ENCODE peak calls at places on chromosomes 7 and 10, in four cellular contexts. One of them, this sample, is unnamed.

GRCh38 chr10:68470300-68470699 is 1.5 kb downstream of the DNA2 start:
- DNase-seq in Calu3: no peak
- DNase-seq in HFF-Myc: no peak
- DNase-seq in small intestine: no peak
- DNase-seq in this sample: no peak

GRCh38 chr10:63156236-63156635 is 23.1 kb downstream of the NRBF2 start:
- DNase-seq in Calu3: no peak
- DNase-seq in HFF-Myc: no peak
- DNase-seq in small intestine: no peak
- DNase-seq in this sample: no peak

GRCh38 chr7:109094-109493 is 83.3 kb upstream of the FAM20C start:
- DNase-seq in Calu3: no peak
- DNase-seq in HFF-Myc: no peak
- DNase-seq in small intestine: no peak
- DNase-seq in this sample: no peak

GRCh38 chr10:36181421-36181820 is 539.3 kb upstream of the FZD8 start:
- DNase-seq in Calu3: no peak
- DNase-seq in HFF-Myc: no peak
- DNase-seq in small intestine: no peak
- DNase-seq in this sample: no peak

GRCh38 chr7:130152270-130153141 is 52.7 kb downstream of the TMEM209 start:
- DNase-seq in Calu3: no peak
- DNase-seq in HFF-Myc: no peak
- DNase-seq in small intestine: no peak
- DNase-seq in this sample: no peak

GRCh38 chr10:119509909-119510451 is 32.5 kb downstream of the RGS10 start:
- DNase-seq in Calu3: no peak
- DNase-seq in HFF-Myc: no peak
- DNase-seq in small intestine: no peak
- DNase-seq in this sample: no peak

GRCh38 chr10:33749042-33749441 is 414.6 kb upstream of the NRP1 start:
- DNase-seq in Calu3: no peak
- DNase-seq in HFF-Myc: no peak
- DNase-seq in small intestine: no peak
- DNase-seq in this sample: no peak

GRCh38 chr10:20133669-20134189 is 317.5 kb downstream of the PLXDC2 start:
- DNase-seq in Calu3: no peak
- DNase-seq in HFF-Myc: no peak
- DNase-seq in small intestine: no peak
- DNase-seq in this sample: no peak

GRCh38 chr10:58590152-58590551 is 77.5 kb downstream of the BICC1 start:
- DNase-seq in Calu3: peak
- DNase-seq in HFF-Myc: peak
- DNase-seq in small intestine: peak
- DNase-seq in this sample: peak

GRCh38 chr7:40024048-40024447 is 74.0 kb downstream of the CDK13 start:
- DNase-seq in Calu3: no peak
- DNase-seq in HFF-Myc: no peak
- DNase-seq in small intestine: no peak
- DNase-seq in this sample: no peak

GRCh38 chr10:3806603-3807002 is 21.6 kb upstream of the KLF6 start:
- DNase-seq in Calu3: peak
- DNase-seq in HFF-Myc: no peak
- DNase-seq in small intestine: peak
- DNase-seq in this sample: peak

GRCh38 chr7:22121702-22122474 is 176.2 kb upstream of the CDCA7L start:
- DNase-seq in Calu3: no peak
- DNase-seq in HFF-Myc: no peak
- DNase-seq in small intestine: no peak
- DNase-seq in this sample: no peak

GRCh38 chr10:1272079-1272478 is 215.9 kb downstream of the WDR37 start:
- DNase-seq in Calu3: no peak
- DNase-seq in HFF-Myc: no peak
- DNase-seq in small intestine: no peak
- DNase-seq in this sample: no peak

GRCh38 chr10:89591111-89591795 is 53.8 kb downstream of the PANK1 start:
- DNase-seq in Calu3: no peak
- DNase-seq in HFF-Myc: peak
- DNase-seq in small intestine: no peak
- DNase-seq in this sample: no peak

GRCh38 chr7:130988443-130988842 is 254.4 kb upstream of the KLF14 start:
- DNase-seq in Calu3: no peak
- DNase-seq in HFF-Myc: no peak
- DNase-seq in small intestine: no peak
- DNase-seq in this sample: no peak

GRCh38 chr10:97843296-97843671 is 6.4 kb upstream of the GOLGA7B start:
- DNase-seq in Calu3: no peak
- DNase-seq in HFF-Myc: no peak
- DNase-seq in small intestine: peak
- DNase-seq in this sample: no peak

GRCh38 chr10:132522521-132523411 is 14.8 kb upstream of the INPP5A start:
- DNase-seq in Calu3: no peak
- DNase-seq in HFF-Myc: no peak
- DNase-seq in small intestine: no peak
- DNase-seq in this sample: no peak

GRCh38 chr10:114856544-114857287 is 35.1 kb downstream of the FHIP2A start:
- DNase-seq in Calu3: no peak
- DNase-seq in HFF-Myc: peak
- DNase-seq in small intestine: no peak
- DNase-seq in this sample: peak

GRCh38 chr10:97713828-97714400 is 384 bp downstream of the MARVELD1 start:
- DNase-seq in Calu3: peak
- DNase-seq in HFF-Myc: no peak
- DNase-seq in small intestine: peak
- DNase-seq in this sample: no peak

GRCh38 chr7:154867068-154867467 is 135.9 kb downstream of the PAXIP1 start:
- DNase-seq in Calu3: no peak
- DNase-seq in HFF-Myc: no peak
- DNase-seq in small intestine: no peak
- DNase-seq in this sample: no peak

GRCh38 chr7:82481499-82482097 is 38.0 kb upstream of the CACNA2D1 start:
- DNase-seq in Calu3: no peak
- DNase-seq in HFF-Myc: no peak
- DNase-seq in small intestine: peak
- DNase-seq in this sample: peak

GRCh38 chr7:111198255-111198654 is 107.3 kb downstream of the LRRN3 start:
- DNase-seq in Calu3: peak
- DNase-seq in HFF-Myc: peak
- DNase-seq in small intestine: peak
- DNase-seq in this sample: peak

GRCh38 chr10:116237260-116237659 is 35.7 kb downstream of the GFRA1 start:
- DNase-seq in Calu3: no peak
- DNase-seq in HFF-Myc: no peak
- DNase-seq in small intestine: no peak
- DNase-seq in this sample: no peak

GRCh38 chr7:14235056-14235455 is 245.6 kb upstream of the ETV1 start:
- DNase-seq in Calu3: no peak
- DNase-seq in HFF-Myc: no peak
- DNase-seq in small intestine: no peak
- DNase-seq in this sample: no peak

GRCh38 chr10:110110338-110110737 is 97.1 kb upstream of the MXI1 start:
- DNase-seq in Calu3: no peak
- DNase-seq in HFF-Myc: no peak
- DNase-seq in small intestine: no peak
- DNase-seq in this sample: no peak

GRCh38 chr10:130956251-130956650 is 355.3 kb downstream of the TCERG1L start:
- DNase-seq in Calu3: no peak
- DNase-seq in HFF-Myc: no peak
- DNase-seq in small intestine: no peak
- DNase-seq in this sample: no peak

GRCh38 chr10:124354411-124355382 is 64.0 kb downstream of the OAT start:
- DNase-seq in Calu3: peak
- DNase-seq in HFF-Myc: peak
- DNase-seq in small intestine: peak
- DNase-seq in this sample: peak

GRCh38 chr7:30278849-30279505 is 5.4 kb upstream of the ZNRF2 start:
- DNase-seq in Calu3: no peak
- DNase-seq in HFF-Myc: no peak
- DNase-seq in small intestine: no peak
- DNase-seq in this sample: no peak

GRCh38 chr7:27103489-27104226 is 1.2 kb upstream of the HOXA2 start:
- DNase-seq in Calu3: no peak
- DNase-seq in HFF-Myc: no peak
- DNase-seq in small intestine: no peak
- DNase-seq in this sample: no peak

GRCh38 chr7:12851841-12852240 is 164.4 kb downstream of the ARL4A start:
- DNase-seq in Calu3: no peak
- DNase-seq in HFF-Myc: no peak
- DNase-seq in small intestine: no peak
- DNase-seq in this sample: no peak

GRCh38 chr7:148916186-148916585 is 32.1 kb upstream of the EZH2 start:
- DNase-seq in Calu3: no peak
- DNase-seq in HFF-Myc: no peak
- DNase-seq in small intestine: no peak
- DNase-seq in this sample: no peak